ENCODE peak calls at places on chromosomes 7 and 10, in four cellular contexts. One of them, this sample, is unnamed.

GRCh38 chr7:46168671-46169383 is 247.8 kb upstream of the IGFBP3 start:
- DNase-seq in astrocyte of the spinal cord: no peak
- DNase-seq in GM06990: no peak
- DNase-seq in PC-9: no peak
- DNase-seq in this sample: no peak

GRCh38 chr7:36639826-36640225 is 84.5 kb downstream of the AOAH start:
- DNase-seq in GM06990: no peak
- DNase-seq in astrocyte of the spinal cord: no peak
- DNase-seq in PC-9: no peak
- DNase-seq in this sample: no peak

GRCh38 chr10:52965938-52966401 is 193.4 kb upstream of the MBL2 start:
- DNase-seq in GM06990: peak
- DNase-seq in astrocyte of the spinal cord: no peak
- DNase-seq in PC-9: no peak
- DNase-seq in this sample: peak

GRCh38 chr10:125343118-125343752 is 182.9 kb upstream of the CTBP2 start:
- DNase-seq in PC-9: no peak
- DNase-seq in GM06990: no peak
- DNase-seq in astrocyte of the spinal cord: peak
- DNase-seq in this sample: peak

GRCh38 chr10:95426482-95426881 is 134.7 kb downstream of the SORBS1 start:
- DNase-seq in GM06990: no peak
- DNase-seq in PC-9: no peak
- DNase-seq in astrocyte of the spinal cord: no peak
- DNase-seq in this sample: peak

GRCh38 chr10:83214178-83214577 is 925.1 kb upstream of the GHITM start:
- DNase-seq in astrocyte of the spinal cord: no peak
- DNase-seq in GM06990: no peak
- DNase-seq in PC-9: no peak
- DNase-seq in this sample: no peak

GRCh38 chr7:141737118-141737835 is 881 bp upstream of the SSBP1 start:
- DNase-seq in PC-9: peak
- DNase-seq in astrocyte of the spinal cord: no peak
- DNase-seq in GM06990: peak
- DNase-seq in this sample: peak

GRCh38 chr10:28879875-28880381 is 202.6 kb downstream of the BAMBI start:
- DNase-seq in astrocyte of the spinal cord: no peak
- DNase-seq in GM06990: no peak
- DNase-seq in PC-9: no peak
- DNase-seq in this sample: no peak

GRCh38 chr10:61166065-61166464 is 222.1 kb upstream of the RHOBTB1 start:
- DNase-seq in astrocyte of the spinal cord: no peak
- DNase-seq in GM06990: no peak
- DNase-seq in PC-9: no peak
- DNase-seq in this sample: no peak

GRCh38 chr10:103558916-103559315 is 65.4 kb downstream of the NEURL1 start:
- DNase-seq in PC-9: no peak
- DNase-seq in astrocyte of the spinal cord: no peak
- DNase-seq in GM06990: no peak
- DNase-seq in this sample: no peak

GRCh38 chr10:23391817-23392216 is 47.1 kb upstream of the OTUD1 start:
- DNase-seq in astrocyte of the spinal cord: no peak
- DNase-seq in PC-9: no peak
- DNase-seq in GM06990: no peak
- DNase-seq in this sample: no peak

GRCh38 chr10:47405829-47406547 is 21.9 kb upstream of the ZNF488 start:
- DNase-seq in astrocyte of the spinal cord: no peak
- DNase-seq in GM06990: no peak
- DNase-seq in PC-9: peak
- DNase-seq in this sample: no peak

GRCh38 chr10:78755877-78756455 is 312.8 kb upstream of the ZMIZ1 start:
- DNase-seq in PC-9: no peak
- DNase-seq in astrocyte of the spinal cord: no peak
- DNase-seq in GM06990: no peak
- DNase-seq in this sample: no peak

GRCh38 chr7:20152511-20152910 is 64.7 kb downstream of the MACC1 start:
- DNase-seq in GM06990: no peak
- DNase-seq in astrocyte of the spinal cord: no peak
- DNase-seq in PC-9: peak
- DNase-seq in this sample: no peak

GRCh38 chr10:96505150-96506136 is 8.3 kb downstream of the TLL2 start:
- DNase-seq in astrocyte of the spinal cord: no peak
- DNase-seq in GM06990: no peak
- DNase-seq in PC-9: no peak
- DNase-seq in this sample: peak

GRCh38 chr10:30063098-30063497 is 3.7 kb upstream of the JCAD start:
- DNase-seq in GM06990: no peak
- DNase-seq in PC-9: no peak
- DNase-seq in astrocyte of the spinal cord: peak
- DNase-seq in this sample: no peak

GRCh38 chr10:74799840-74800239 is 26.6 kb upstream of the KAT6B start:
- DNase-seq in PC-9: no peak
- DNase-seq in GM06990: no peak
- DNase-seq in astrocyte of the spinal cord: peak
- DNase-seq in this sample: peak

GRCh38 chr7:24854866-24855265 is 97.6 kb upstream of the GSDME start:
- DNase-seq in astrocyte of the spinal cord: no peak
- DNase-seq in GM06990: no peak
- DNase-seq in PC-9: no peak
- DNase-seq in this sample: no peak

GRCh38 chr7:157020514-157021070 is 10.1 kb upstream of the MNX1 start:
- DNase-seq in GM06990: no peak
- DNase-seq in PC-9: no peak
- DNase-seq in astrocyte of the spinal cord: no peak
- DNase-seq in this sample: no peak

GRCh38 chr7:157022681-157023588 is 12.5 kb upstream of the MNX1 start:
- DNase-seq in astrocyte of the spinal cord: no peak
- DNase-seq in PC-9: no peak
- DNase-seq in GM06990: no peak
- DNase-seq in this sample: no peak

GRCh38 chr7:157021893-157022680 is 11.6 kb upstream of the MNX1 start:
- DNase-seq in PC-9: no peak
- DNase-seq in astrocyte of the spinal cord: no peak
- DNase-seq in GM06990: no peak
- DNase-seq in this sample: no peak

GRCh38 chr7:157019718-157020451 is 9.4 kb upstream of the MNX1 start:
- DNase-seq in GM06990: no peak
- DNase-seq in astrocyte of the spinal cord: no peak
- DNase-seq in PC-9: no peak
- DNase-seq in this sample: no peak

DNA sequence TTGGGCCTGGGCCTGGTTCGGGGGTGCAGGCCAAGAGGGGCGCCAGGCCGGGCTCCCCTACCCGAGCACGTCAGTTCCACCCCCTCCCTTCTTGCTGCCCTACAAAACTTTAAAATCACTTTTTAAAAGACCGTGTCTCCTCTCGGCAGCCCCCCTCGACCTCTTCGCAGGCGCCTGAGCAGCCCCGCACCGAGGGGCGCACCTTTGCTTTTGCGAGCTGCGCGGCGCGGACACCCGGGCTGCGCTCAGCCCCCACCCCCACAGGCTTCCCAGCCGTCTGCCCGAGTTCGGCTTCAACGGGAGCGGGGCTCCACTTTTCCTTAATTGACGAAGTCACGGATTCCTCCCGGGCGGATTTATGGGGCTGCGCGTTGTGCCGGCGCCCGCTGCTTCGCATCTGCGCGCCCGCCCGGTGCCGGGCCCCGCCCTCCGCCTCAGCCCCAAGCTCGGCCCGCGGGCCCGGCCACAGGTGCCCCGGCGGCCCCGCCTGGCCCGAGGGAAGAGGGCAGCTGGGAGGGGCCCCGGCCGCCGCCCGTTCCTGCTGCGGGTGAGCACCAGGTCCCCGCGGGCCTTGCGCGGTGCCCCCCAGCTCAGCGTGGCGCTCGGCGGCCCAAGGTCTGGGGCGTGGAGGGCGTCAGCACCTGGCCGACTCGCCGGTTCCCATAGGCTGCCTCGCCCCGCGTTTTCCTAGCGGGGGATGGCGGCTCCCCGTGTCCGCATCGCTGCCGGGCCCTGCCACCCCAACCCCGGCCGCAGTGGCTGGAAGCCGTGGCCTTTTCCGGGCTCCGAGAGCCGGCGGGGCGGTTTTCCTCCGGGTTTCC is 10.8 kb upstream of the MNX1 start:
- DNase-seq in GM06990: no peak
- DNase-seq in astrocyte of the spinal cord: no peak
- DNase-seq in PC-9: no peak
- DNase-seq in this sample: no peak
- H3K4me3 ChIP-seq in GM06990: no peak
- H3K4me3 ChIP-seq in astrocyte of the spinal cord: no peak
- H3K4me3 ChIP-seq in PC-9: no peak
- H3K4me3 ChIP-seq in this sample: no peak

DNA sequence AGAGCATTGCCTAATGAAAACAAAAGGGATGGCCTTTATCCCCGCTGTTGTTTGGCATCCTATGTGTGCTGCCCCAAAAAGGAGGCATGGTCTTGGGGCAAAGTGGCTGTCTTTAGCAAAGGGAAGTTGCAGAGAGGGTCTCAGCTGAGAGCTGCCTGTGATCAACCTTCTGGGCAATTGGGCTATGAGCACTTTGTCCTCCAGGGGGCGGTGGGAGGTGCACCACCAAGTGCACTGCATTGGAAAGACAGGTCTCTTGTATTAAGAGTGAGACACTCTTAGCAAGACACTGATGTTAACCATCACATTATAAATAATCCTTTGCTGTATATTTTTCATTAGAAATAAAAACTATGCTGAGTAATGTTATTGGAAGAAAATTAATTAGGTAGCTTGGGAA is 314.8 kb downstream of the POM121L12 start:
- DNase-seq in PC-9: no peak
- DNase-seq in GM06990: no peak
- DNase-seq in astrocyte of the spinal cord: no peak
- DNase-seq in this sample: no peak
- TF ChIP-seq CTCF in PC-9: peak
- TF ChIP-seq CTCF in GM06990: peak
- TF ChIP-seq CTCF in astrocyte of the spinal cord: peak
- TF ChIP-seq CTCF in this sample: peak

DNA sequence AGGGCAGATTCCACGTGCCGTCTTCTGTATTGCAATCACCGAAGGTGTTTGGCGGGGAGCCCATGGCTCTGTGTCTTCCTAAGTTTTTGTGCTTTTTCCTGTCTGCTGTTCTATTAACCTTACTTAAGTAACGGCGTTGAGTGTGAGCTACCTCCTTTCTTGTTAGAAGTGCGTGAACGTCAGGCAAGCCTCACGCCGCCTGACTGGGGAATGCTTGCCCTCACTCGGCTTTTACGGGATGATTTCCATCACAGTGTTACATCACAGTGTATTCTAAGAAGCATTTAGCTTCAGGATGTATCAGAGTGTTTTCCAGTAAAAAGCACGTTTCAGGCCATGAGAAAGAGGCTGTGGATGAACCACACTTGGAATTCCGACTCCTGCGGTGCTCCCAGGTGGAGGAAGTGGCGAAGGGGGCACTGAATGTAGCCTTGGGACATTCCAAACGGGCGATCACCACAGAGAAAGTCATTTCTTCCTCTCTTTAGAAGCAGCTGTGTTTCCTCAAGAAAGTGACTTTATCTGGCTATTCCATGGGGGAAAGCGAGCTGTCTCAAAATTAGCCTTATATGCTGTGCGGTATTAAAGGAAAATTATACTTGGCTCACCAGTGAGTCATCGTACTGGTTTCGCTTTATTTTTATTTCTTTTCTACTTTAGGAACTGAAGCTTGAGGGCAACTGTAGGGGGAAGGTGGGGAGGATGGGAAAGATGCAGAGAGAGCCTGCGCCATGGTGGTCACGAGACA is 290.7 kb downstream of the KLF6 start:
- DNase-seq in astrocyte of the spinal cord: peak
- DNase-seq in PC-9: peak
- DNase-seq in GM06990: no peak
- DNase-seq in this sample: no peak
- H3K4me3 ChIP-seq in astrocyte of the spinal cord: no peak
- H3K4me3 ChIP-seq in PC-9: peak
- H3K4me3 ChIP-seq in GM06990: no peak
- H3K4me3 ChIP-seq in this sample: no peak

GRCh38 chr10:43105119-43105792 is 28.4 kb downstream of the RET start:
- DNase-seq in GM06990: peak
- DNase-seq in PC-9: no peak
- DNase-seq in astrocyte of the spinal cord: peak
- DNase-seq in this sample: peak
- TF ChIP-seq CTCF in GM06990: peak
- TF ChIP-seq CTCF in PC-9: peak
- TF ChIP-seq CTCF in astrocyte of the spinal cord: peak
- TF ChIP-seq CTCF in this sample: peak

This sample was measured in GM12865.